ENCODE peak calls at places on chromosomes 4 and X, in four cellular contexts. S is H1, H is stomach, B is endothelial cell of umbilical vein. D is an unnamed sample.

GRCh38 chr4:1728061-1728980 is 7.0 kb downstream of the TACC3 start:
- DNase-seq in S (no peak), H (peak; percentile 59), B (no peak), D (no peak)

GRCh38 chrX:129726307-129727111 is 12.3 kb upstream of the XPNPEP2 start:
- DNase-seq in S (peak; percentile 75), H (peak; percentile 65), B (peak; percentile 76), D (peak; percentile 24)

GRCh38 chr4:173494013-173494970 is 35.7 kb downstream of the HAND2 start:
- DNase-seq in S (peak; percentile 69), H (peak; percentile 65), B (peak; percentile 53), D (peak; percentile 33)

GRCh38 chrX:46704767-46705386 is 54.0 kb downstream of the SLC9A7 start:
- DNase-seq in S (no peak), H (no peak), B (peak; percentile 39), D (no peak)

GRCh38 chr4:147582386-147583077 is 34.7 kb upstream of the TMEM184C start:
- DNase-seq in S (no peak), H (no peak), B (no peak), D (no peak)

GRCh38 chr4:181289203-181289602 is 954.0 kb upstream of the TENM3 start:
- DNase-seq in S (no peak), H (no peak), B (no peak), D (no peak)

GRCh38 chr4:124684301-124684700 is 28.2 kb downstream of the ANKRD50 start:
- DNase-seq in S (no peak), H (no peak), B (peak; percentile 55), D (no peak)

GRCh38 chrX:14872355-14872754 is 514 bp downstream of the FANCB start:
- DNase-seq in S (no peak), H (no peak), B (no peak), D (no peak)

GRCh38 chrX:10156199-10157031 is at the start of gene CLCN4:
- DNase-seq in S (peak; percentile 69), H (peak; percentile 70), B (peak; percentile 46), D (no peak)

GRCh38 chr4:129561886-129562285 is 465.9 kb downstream of the C4orf33 start:
- DNase-seq in S (no peak), H (no peak), B (peak; percentile 75), D (no peak)
- TF ChIP-seq POLR2AphosphoS5 in S (no peak), H (no peak), B (peak; percentile 30), D (no peak)

GRCh38 chr4:52789774-52790173 is 38.5 kb upstream of the ERVMER34-1 start:
- DNase-seq in S (no peak), H (no peak), B (no peak), D (no peak)
- H3K27ac ChIP-seq in S (no peak overlapping the region), H (no peak overlapping the region), B (no peak overlapping the region), D (no peak overlapping the region)

DNA sequence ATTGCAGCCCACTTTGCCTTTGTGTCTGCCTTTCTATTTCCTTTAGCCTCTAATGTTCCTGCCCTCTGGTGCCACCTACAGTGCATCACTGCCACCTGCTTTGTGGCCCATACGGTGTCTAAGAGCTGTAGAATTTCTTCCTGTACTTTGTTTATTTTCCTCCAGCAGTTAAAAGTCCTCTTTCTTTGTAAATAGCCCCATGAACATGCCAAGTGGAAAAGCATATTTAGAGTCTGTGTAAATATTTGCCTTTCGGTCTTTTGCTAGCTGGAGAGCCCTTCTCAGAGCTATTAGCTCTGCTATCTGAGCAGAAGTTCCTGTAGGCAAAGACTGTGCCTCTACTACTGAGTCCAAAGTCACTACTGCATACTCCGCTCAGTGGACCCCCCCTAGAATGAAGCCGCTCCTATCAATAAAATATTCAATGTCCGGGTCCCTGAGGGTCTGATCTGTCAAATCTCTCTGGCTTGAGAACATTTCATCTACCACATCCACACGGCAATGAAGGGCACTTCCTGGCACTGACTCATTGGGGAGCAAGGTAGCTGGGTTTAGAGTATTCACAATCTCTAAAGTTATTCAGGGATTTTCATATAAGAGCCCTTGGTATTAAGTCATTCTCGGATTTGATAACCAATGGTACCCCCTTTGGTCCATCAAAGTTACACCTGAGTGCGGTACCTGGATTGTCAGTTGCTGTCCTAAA is 36.3 kb downstream of the SULT1E1 start:
- DNase-seq in S (no peak), H (peak; percentile 80), B (peak; percentile 76), D (no peak)
- TF ChIP-seq POLR2AphosphoS5 in S (no peak), H (peak; percentile 32), B (no peak), D (no peak)

DNA sequence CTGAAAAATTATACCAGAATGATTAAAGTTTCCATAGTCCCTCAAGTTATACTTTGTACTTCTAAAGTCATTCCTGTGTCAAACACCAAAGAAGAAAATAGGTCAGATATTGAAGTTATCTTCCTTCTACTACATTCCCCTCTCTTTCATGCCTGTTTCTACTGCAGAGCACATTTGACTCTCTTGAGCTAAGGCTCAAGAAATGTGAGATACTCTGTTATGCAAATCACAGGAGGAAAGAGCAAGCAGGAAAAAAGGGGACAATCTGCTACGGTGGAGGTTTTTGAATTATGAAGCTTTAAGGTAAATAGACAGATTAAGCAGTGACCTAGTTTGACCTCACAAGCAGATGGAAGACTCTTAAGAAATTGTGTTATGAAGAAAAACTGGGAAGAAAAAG is 198.9 kb upstream of the LDB2 start:
- DNase-seq in S (no peak), H (no peak), B (no peak), D (no peak)
- H3K27ac ChIP-seq in S (no peak overlapping the region), H (no peak overlapping the region), B (no peak overlapping the region), D (no peak overlapping the region)

DNA sequence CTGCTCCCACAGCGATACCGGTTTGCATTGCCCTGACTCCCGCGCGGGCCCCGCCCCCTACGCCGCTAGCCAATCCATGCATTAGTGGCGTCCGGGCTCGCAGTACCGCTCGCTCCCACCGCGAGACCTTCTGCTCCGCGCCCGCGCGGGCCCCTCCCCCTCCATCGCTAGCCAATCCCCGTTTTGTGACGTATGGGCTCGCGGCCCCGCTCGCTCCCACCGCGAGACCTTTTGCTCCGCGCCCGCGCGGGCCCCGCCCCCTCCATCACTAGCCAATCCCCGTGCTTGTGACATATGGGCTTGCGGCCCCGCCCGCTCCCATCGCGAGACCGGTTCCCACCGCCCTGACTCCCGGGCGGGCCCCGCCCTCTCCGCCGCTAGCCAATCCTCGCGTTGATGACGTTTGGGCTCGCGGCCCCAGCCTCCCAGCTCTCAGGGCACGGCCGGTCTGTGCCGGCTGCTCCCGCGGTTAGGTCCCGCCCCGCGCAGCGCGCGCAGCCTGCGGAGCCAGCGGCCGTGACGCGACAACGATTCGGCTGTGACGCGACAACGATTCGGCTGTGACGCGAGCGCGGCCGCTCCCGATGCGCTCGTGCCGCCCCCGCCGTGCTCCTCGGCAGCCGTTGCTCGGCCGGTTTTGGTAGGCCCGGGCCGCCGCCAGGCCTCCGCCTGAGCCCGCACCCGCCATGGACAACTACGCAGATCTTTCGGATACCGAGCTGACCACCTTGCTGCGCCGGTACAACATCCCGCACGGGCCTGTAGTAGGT is at the start of gene EMD:
- DNase-seq in S (peak; percentile 90), H (peak; percentile 96), B (peak; percentile 98), D (peak; percentile 95)
- TF ChIP-seq POLR2AphosphoS5 in S (peak; percentile 21), H (peak; percentile 94), B (no peak), D (peak; percentile 62)

GRCh38 chrX:136179133-136179532 is 31.8 kb downstream of the FHL1 start:
- DNase-seq in S (no peak), H (no peak), B (no peak), D (no peak)
- H3K27ac ChIP-seq in S (no peak overlapping the region), H (peak overlapping the region; percentile 66), B (no peak overlapping the region), D (peak overlapping the region; percentile 3)

GRCh38 chr4:116599859-116600258 is 485.5 kb downstream of the TRAM1L1 start:
- DNase-seq in S (peak; percentile 87), H (no peak), B (no peak), D (no peak)

GRCh38 chr4:116598155-116598979 is 487.0 kb downstream of the TRAM1L1 start:
- DNase-seq in S (no peak), H (no peak), B (no peak), D (no peak)

GRCh38 chr4:116603096-116603495 is 482.3 kb downstream of the TRAM1L1 start:
- DNase-seq in S (no peak), H (no peak), B (no peak), D (no peak)

GRCh38 chr4:116598980-116599789 is 486.2 kb downstream of the TRAM1L1 start:
- DNase-seq in S (no peak), H (no peak), B (no peak), D (no peak)
- TF ChIP-seq POLR2AphosphoS5 in S (no peak), H (no peak), B (no peak), D (no peak)